ENCODE peak calls at places on chromosomes 3 and 15, in eight cellular contexts. P is lower lobe of right lung, L is OCI-LY7, J is mammary epithelial cell, D is stomach, C is HepG2, F is K562, I is psoas muscle. K is an unnamed sample.

GRCh38 chr15:42723068-42723467 is 13.9 kb downstream of the CDAN1 start:
- DNase-seq in P (no peak), L (no peak), J (no peak), D (no peak), C (peak; percentile 15), F (no peak), I (no peak), K (no peak)

GRCh38 chr3:126485956-126486884 is 10.5 kb upstream of the ZXDC start:
- DNase-seq in P (no peak), L (no peak), J (no peak), D (no peak), C (no peak), F (no peak), I (peak; percentile 5), K (no peak)

GRCh38 chr3:77620009-77620408 is 580.1 kb downstream of the ROBO2 start:
- DNase-seq in P (no peak), L (no peak), J (no peak), D (no peak), C (no peak), F (no peak), I (no peak), K (no peak)

GRCh38 chr15:84633311-84634227 is 20.5 kb downstream of the WDR73 start:
- DNase-seq in P (peak; percentile 85), L (peak; percentile 79), J (peak; percentile 79), D (peak; percentile 77), C (peak; percentile 18), F (peak; percentile 63), I (peak; percentile 85), K (peak; percentile 86)

GRCh38 chr3:10503217-10503796 is 2.1 kb downstream of the ATP2B2 start:
- DNase-seq in P (no peak), L (no peak), J (no peak), D (no peak), C (no peak), F (no peak), I (peak; percentile 19), K (no peak)

GRCh38 chr15:68691667-68692066 is 112.9 kb downstream of the CORO2B start:
- DNase-seq in P (no peak), L (no peak), J (no peak), D (peak; percentile 87), C (peak; percentile 10), F (no peak), I (peak; percentile 36), K (no peak)

GRCh38 chr3:170690133-170690981 is 104.5 kb upstream of the SLC7A14 start:
- DNase-seq in P (peak; percentile 79), L (peak; percentile 52), J (no peak), D (peak; percentile 77), C (peak; percentile 18), F (peak; percentile 85), I (peak; percentile 79), K (no peak)

GRCh38 chr3:56915969-56916586 is 114.3 kb upstream of the ARHGEF3 start:
- DNase-seq in P (peak; percentile 62), L (peak; percentile 85), J (no peak), D (peak; percentile 37), C (no peak), F (no peak), I (no peak), K (no peak)

GRCh38 chr3:158847466-158847849 is 45.6 kb downstream of the MFSD1 start:
- DNase-seq in P (no peak), L (no peak), J (no peak), D (no peak), C (no peak), F (no peak), I (no peak), K (no peak)

GRCh38 chr3:40878464-40878905 is 320.8 kb upstream of the CTNNB1 start:
- DNase-seq in P (no peak), L (no peak), J (no peak), D (no peak), C (no peak), F (no peak), I (no peak), K (no peak)

DNA sequence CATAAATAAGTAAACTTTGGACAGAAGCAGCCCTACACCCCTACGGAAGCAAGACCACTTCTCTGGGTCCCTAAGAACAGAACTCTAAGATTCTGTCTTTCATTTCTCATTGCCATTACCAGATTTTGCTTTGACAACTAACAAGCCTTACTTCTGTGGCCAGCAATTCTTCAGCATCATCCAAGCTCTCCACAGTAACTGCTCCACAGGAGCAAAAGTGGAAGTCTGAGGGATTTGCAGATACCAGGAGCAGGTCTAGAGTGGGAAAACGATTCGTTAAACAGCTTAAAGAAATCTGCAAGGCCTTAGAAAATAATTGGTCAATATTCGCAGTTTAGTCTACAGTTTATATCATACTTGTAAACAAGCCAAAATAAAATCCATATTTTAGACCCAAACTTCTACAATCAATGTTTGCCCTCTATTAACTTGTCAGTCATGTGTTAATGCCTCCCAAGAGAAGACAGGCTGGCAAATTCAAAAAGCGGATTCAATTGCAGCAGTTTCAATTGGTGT is 24.1 kb downstream of the MYH15 start:
- DNase-seq in P (no peak), L (no peak), J (no peak), D (no peak), C (no peak), F (no peak), I (no peak), K (no peak)
- H3K4me3 ChIP-seq in P (no peak overlapping the region), L (no peak overlapping the region), J (no peak overlapping the region), D (no peak overlapping the region), C (no peak overlapping the region), F (no peak overlapping the region), I (peak overlapping the region; percentile 15), K (no peak overlapping the region)

GRCh38 chr15:82146990-82147461 is 101.2 kb upstream of the MEX3B start:
- DNase-seq in P (no peak), L (no peak), J (peak; percentile 80), D (no peak), C (peak; percentile 5), F (peak; percentile 51), I (no peak), K (no peak)
- H3K27ac ChIP-seq in P (no peak overlapping the region), L (no peak overlapping the region), J (peak overlapping the region; percentile 64), D (no peak overlapping the region), C (no peak overlapping the region), F (peak overlapping the region; percentile 64), I (peak overlapping the region; percentile 67), K (peak overlapping the region; percentile 43)

DNA sequence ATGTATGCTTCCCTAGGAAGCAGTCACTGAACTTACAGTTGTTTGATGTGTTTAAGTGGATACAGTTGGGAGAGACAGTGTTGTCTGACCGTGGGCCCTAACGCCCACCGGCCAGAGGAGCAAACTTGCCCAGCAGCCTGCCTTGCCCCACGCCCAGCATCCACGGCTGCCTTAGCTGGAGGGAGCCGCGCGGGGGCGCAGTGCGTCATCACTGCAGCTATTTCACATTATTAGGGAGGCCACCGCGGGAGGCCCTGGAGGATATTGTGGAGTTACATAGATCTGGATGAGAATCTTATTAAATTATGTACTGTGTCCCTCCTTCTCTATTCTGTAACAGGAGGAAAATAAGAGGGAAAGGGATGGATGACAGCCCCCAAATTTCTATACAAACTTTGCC is 267.2 kb downstream of the GABRG3 start:
- DNase-seq in P (no peak), L (no peak), J (no peak), D (no peak), C (no peak), F (peak; percentile 21), I (no peak), K (no peak)
- TF ChIP-seq CTCF in P (no peak), L (peak; percentile 35), J (no peak), D (no peak), C (peak; percentile 32), F (peak; percentile 47), I (no peak), K (no peak)

DNA sequence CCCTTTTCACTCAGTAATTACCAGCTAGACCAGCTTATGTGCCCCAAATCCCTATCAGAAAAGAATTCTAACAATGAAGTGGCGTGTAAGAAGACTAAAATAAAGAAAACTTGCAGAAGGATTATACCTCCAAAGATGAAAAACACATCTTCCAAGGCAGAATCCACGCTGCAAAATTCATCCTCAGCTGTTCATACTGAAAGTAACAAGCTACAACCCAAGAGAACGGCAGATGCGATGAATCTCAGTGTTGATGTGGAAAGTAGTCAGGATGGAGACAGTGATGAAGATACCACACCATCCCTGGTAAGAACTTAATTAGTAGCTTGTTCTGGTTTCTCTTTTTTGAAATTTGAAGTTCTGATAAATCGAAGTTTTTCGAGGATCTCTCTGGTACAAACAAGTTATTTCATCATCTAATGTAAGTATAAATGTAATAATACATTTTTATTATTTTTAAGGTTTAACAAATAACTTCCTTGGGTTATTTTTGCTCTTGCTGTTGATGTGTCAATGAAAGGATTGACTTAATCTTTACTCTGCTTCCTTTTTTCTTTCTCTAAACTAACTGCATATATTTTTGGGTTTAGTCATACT is 1.4 kb downstream of the WDR76 start:
- DNase-seq in P (no peak), L (peak; percentile 64), J (no peak), D (no peak), C (no peak), F (no peak), I (no peak), K (no peak)
- H3K4me3 ChIP-seq in P (no peak overlapping the region), L (peak overlapping the region; percentile 95), J (peak overlapping the region; percentile 69), D (no peak overlapping the region), C (no peak overlapping the region), F (peak overlapping the region; percentile 64), I (no peak overlapping the region), K (no peak overlapping the region)

DNA sequence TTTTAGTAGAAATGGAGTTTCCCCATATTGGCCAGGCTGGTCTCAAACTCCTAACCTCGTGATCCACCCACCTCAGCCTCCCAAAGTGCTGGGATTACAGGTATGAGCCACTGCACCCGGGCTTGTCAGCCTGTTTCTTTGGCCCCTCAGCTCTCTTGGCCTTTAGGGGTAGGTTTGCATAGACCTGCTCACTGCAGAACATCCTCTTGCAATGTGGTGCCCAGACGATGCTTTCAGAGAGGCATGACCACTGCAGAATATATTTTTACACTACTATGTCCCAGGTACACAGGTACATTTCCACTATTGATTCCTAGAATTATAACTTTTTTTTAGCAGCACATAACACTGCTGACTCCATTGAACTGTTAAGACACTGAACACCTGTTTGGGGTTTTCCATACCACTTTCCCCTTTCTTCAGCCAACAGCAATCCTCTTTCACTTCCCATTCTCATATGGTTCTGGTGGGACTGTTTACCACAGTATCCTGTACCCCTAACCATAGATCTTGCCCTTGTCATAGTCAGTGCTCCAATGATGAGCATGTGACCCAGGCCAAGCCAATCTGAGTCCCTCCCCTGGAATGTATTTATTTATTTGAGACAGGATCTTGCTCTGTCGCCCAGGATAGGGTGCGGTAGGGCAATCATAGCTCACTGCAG is 21.1 kb downstream of the CCDC32 start:
- DNase-seq in P (no peak), L (peak; percentile 71), J (no peak), D (no peak), C (no peak), F (no peak), I (no peak), K (no peak)
- H3K27ac ChIP-seq in P (no peak overlapping the region), L (peak overlapping the region; percentile 51), J (no peak overlapping the region), D (no peak overlapping the region), C (no peak overlapping the region), F (no peak overlapping the region), I (no peak overlapping the region), K (no peak overlapping the region)

K was measured in coronary artery.